ENCODE peak calls at places on chromosomes 2 and 18, in eight cellular contexts. One of them, this sample, is unnamed.

GRCh38 chr2:94977826-94978225 is 47.7 kb upstream of the MAL start:
- DNase-seq in osteoblast: no peak
- DNase-seq in upper lobe of right lung: no peak
- DNase-seq in breast epithelium: no peak
- DNase-seq in uterus: no peak
- DNase-seq in naive thymus-derived CD4-positive, alpha-beta T cell: no peak
- DNase-seq in heart left ventricle: no peak
- DNase-seq in transverse colon: no peak
- DNase-seq in this sample: no peak

GRCh38 chr2:54574107-54574859 is 118.2 kb downstream of the SPTBN1 start:
- DNase-seq in osteoblast: peak; percentile 62
- DNase-seq in upper lobe of right lung: no peak
- DNase-seq in breast epithelium: no peak
- DNase-seq in uterus: no peak
- DNase-seq in naive thymus-derived CD4-positive, alpha-beta T cell: peak; percentile 87
- DNase-seq in heart left ventricle: peak; percentile 62
- DNase-seq in transverse colon: peak; percentile 83
- DNase-seq in this sample: peak; percentile 91

GRCh38 chr2:23294238-23294637 is 90.7 kb upstream of the KLHL29 start:
- DNase-seq in osteoblast: no peak
- DNase-seq in upper lobe of right lung: no peak
- DNase-seq in breast epithelium: no peak
- DNase-seq in uterus: no peak
- DNase-seq in naive thymus-derived CD4-positive, alpha-beta T cell: no peak
- DNase-seq in heart left ventricle: no peak
- DNase-seq in transverse colon: no peak
- DNase-seq in this sample: no peak

GRCh38 chr18:22640281-22640842 is 222.6 kb upstream of the CTAGE1 start:
- DNase-seq in osteoblast: no peak
- DNase-seq in upper lobe of right lung: no peak
- DNase-seq in breast epithelium: no peak
- DNase-seq in uterus: no peak
- DNase-seq in naive thymus-derived CD4-positive, alpha-beta T cell: no peak
- DNase-seq in heart left ventricle: no peak
- DNase-seq in transverse colon: no peak
- DNase-seq in this sample: no peak

GRCh38 chr2:119821266-119821665 is 61.5 kb downstream of the PTPN4 start:
- DNase-seq in osteoblast: no peak
- DNase-seq in upper lobe of right lung: no peak
- DNase-seq in breast epithelium: no peak
- DNase-seq in uterus: no peak
- DNase-seq in naive thymus-derived CD4-positive, alpha-beta T cell: no peak
- DNase-seq in heart left ventricle: no peak
- DNase-seq in transverse colon: no peak
- DNase-seq in this sample: no peak

GRCh38 chr2:120939595-120940318 is 204.1 kb downstream of the GLI2 start:
- DNase-seq in osteoblast: peak; percentile 94
- DNase-seq in upper lobe of right lung: no peak
- DNase-seq in breast epithelium: no peak
- DNase-seq in uterus: no peak
- DNase-seq in naive thymus-derived CD4-positive, alpha-beta T cell: no peak
- DNase-seq in heart left ventricle: no peak
- DNase-seq in transverse colon: no peak
- DNase-seq in this sample: no peak

GRCh38 chr2:175414872-175415487 is 233.5 kb upstream of the ATP5MC3 start:
- DNase-seq in osteoblast: no peak
- DNase-seq in upper lobe of right lung: peak; percentile 61
- DNase-seq in breast epithelium: no peak
- DNase-seq in uterus: peak; percentile 30
- DNase-seq in naive thymus-derived CD4-positive, alpha-beta T cell: no peak
- DNase-seq in heart left ventricle: peak; percentile 47
- DNase-seq in transverse colon: peak; percentile 53
- DNase-seq in this sample: no peak

GRCh38 chr2:1227289-1227900 is 185.9 kb upstream of the TPO start:
- DNase-seq in osteoblast: peak; percentile 65
- DNase-seq in upper lobe of right lung: no peak
- DNase-seq in breast epithelium: no peak
- DNase-seq in uterus: no peak
- DNase-seq in naive thymus-derived CD4-positive, alpha-beta T cell: no peak
- DNase-seq in heart left ventricle: no peak
- DNase-seq in transverse colon: no peak
- DNase-seq in this sample: no peak

GRCh38 chr2:109422758-109423500 is 190.8 kb downstream of the SEPTIN10 start:
- DNase-seq in osteoblast: peak; percentile 57
- DNase-seq in upper lobe of right lung: no peak
- DNase-seq in breast epithelium: no peak
- DNase-seq in uterus: no peak
- DNase-seq in naive thymus-derived CD4-positive, alpha-beta T cell: no peak
- DNase-seq in heart left ventricle: peak; percentile 23
- DNase-seq in transverse colon: no peak
- DNase-seq in this sample: no peak

GRCh38 chr2:118670281-118670680 is 177.2 kb downstream of the EN1 start:
- DNase-seq in osteoblast: no peak
- DNase-seq in upper lobe of right lung: no peak
- DNase-seq in breast epithelium: no peak
- DNase-seq in uterus: no peak
- DNase-seq in naive thymus-derived CD4-positive, alpha-beta T cell: no peak
- DNase-seq in heart left ventricle: no peak
- DNase-seq in transverse colon: no peak
- DNase-seq in this sample: no peak

GRCh38 chr2:164981217-164981990 is 26.1 kb upstream of the SLC38A11 start:
- DNase-seq in osteoblast: no peak
- DNase-seq in upper lobe of right lung: no peak
- DNase-seq in breast epithelium: no peak
- DNase-seq in uterus: no peak
- DNase-seq in naive thymus-derived CD4-positive, alpha-beta T cell: no peak
- DNase-seq in heart left ventricle: no peak
- DNase-seq in transverse colon: no peak
- DNase-seq in this sample: no peak

GRCh38 chr2:9206991-9207640 is 504 bp downstream of the ASAP2 start:
- DNase-seq in osteoblast: peak; percentile 92
- DNase-seq in upper lobe of right lung: peak; percentile 75
- DNase-seq in breast epithelium: no peak
- DNase-seq in uterus: peak; percentile 56
- DNase-seq in naive thymus-derived CD4-positive, alpha-beta T cell: no peak
- DNase-seq in heart left ventricle: peak; percentile 48
- DNase-seq in transverse colon: peak; percentile 31
- DNase-seq in this sample: no peak

GRCh38 chr2:69796199-69796598 is 33.3 kb upstream of the GMCL1 start:
- DNase-seq in osteoblast: no peak
- DNase-seq in upper lobe of right lung: no peak
- DNase-seq in breast epithelium: no peak
- DNase-seq in uterus: no peak
- DNase-seq in naive thymus-derived CD4-positive, alpha-beta T cell: no peak
- DNase-seq in heart left ventricle: no peak
- DNase-seq in transverse colon: no peak
- DNase-seq in this sample: no peak

GRCh38 chr2:155250800-155251199 is 552.3 kb downstream of the KCNJ3 start:
- DNase-seq in osteoblast: no peak
- DNase-seq in upper lobe of right lung: no peak
- DNase-seq in breast epithelium: no peak
- DNase-seq in uterus: no peak
- DNase-seq in naive thymus-derived CD4-positive, alpha-beta T cell: no peak
- DNase-seq in heart left ventricle: no peak
- DNase-seq in transverse colon: no peak
- DNase-seq in this sample: no peak

GRCh38 chr2:32825291-32825712 is 121.5 kb upstream of the LTBP1 start:
- DNase-seq in osteoblast: no peak
- DNase-seq in upper lobe of right lung: no peak
- DNase-seq in breast epithelium: no peak
- DNase-seq in uterus: peak; percentile 25
- DNase-seq in naive thymus-derived CD4-positive, alpha-beta T cell: no peak
- DNase-seq in heart left ventricle: peak; percentile 62
- DNase-seq in transverse colon: no peak
- DNase-seq in this sample: no peak

GRCh38 chr2:54468643-54469042 is 12.5 kb downstream of the SPTBN1 start:
- DNase-seq in osteoblast: no peak
- DNase-seq in upper lobe of right lung: no peak
- DNase-seq in breast epithelium: no peak
- DNase-seq in uterus: no peak
- DNase-seq in naive thymus-derived CD4-positive, alpha-beta T cell: no peak
- DNase-seq in heart left ventricle: no peak
- DNase-seq in transverse colon: no peak
- DNase-seq in this sample: no peak

GRCh38 chr18:52130621-52131020 is 209.4 kb upstream of the DCC start:
- DNase-seq in osteoblast: no peak
- DNase-seq in upper lobe of right lung: no peak
- DNase-seq in breast epithelium: no peak
- DNase-seq in uterus: no peak
- DNase-seq in naive thymus-derived CD4-positive, alpha-beta T cell: no peak
- DNase-seq in heart left ventricle: no peak
- DNase-seq in transverse colon: no peak
- DNase-seq in this sample: no peak

GRCh38 chr2:37085731-37086147 is 1.4 kb downstream of the GPATCH11 start:
- DNase-seq in osteoblast: peak; percentile 66
- DNase-seq in upper lobe of right lung: no peak
- DNase-seq in breast epithelium: no peak
- DNase-seq in uterus: no peak
- DNase-seq in naive thymus-derived CD4-positive, alpha-beta T cell: no peak
- DNase-seq in heart left ventricle: no peak
- DNase-seq in transverse colon: no peak
- DNase-seq in this sample: no peak

GRCh38 chr2:12350821-12351220 is 365.9 kb upstream of the TRIB2 start:
- DNase-seq in osteoblast: no peak
- DNase-seq in upper lobe of right lung: no peak
- DNase-seq in breast epithelium: no peak
- DNase-seq in uterus: no peak
- DNase-seq in naive thymus-derived CD4-positive, alpha-beta T cell: no peak
- DNase-seq in heart left ventricle: no peak
- DNase-seq in transverse colon: no peak
- DNase-seq in this sample: no peak
- H3K4me1 ChIP-seq in osteoblast: no peaks in the 10 kb centered on the region
- H3K4me1 ChIP-seq in upper lobe of right lung: no peaks in the 10 kb centered on the region
- H3K4me1 ChIP-seq in breast epithelium: no peaks in the 10 kb centered on the region
- H3K4me1 ChIP-seq in uterus: no peaks in the 10 kb centered on the region
- H3K4me1 ChIP-seq in naive thymus-derived CD4-positive, alpha-beta T cell: no peaks in the 10 kb centered on the region
- H3K4me1 ChIP-seq in heart left ventricle: no peaks in the 10 kb centered on the region
- H3K4me1 ChIP-seq in transverse colon: no peaks in the 10 kb centered on the region
- H3K4me1 ChIP-seq in this sample: no peaks in the 10 kb centered on the region

DNA sequence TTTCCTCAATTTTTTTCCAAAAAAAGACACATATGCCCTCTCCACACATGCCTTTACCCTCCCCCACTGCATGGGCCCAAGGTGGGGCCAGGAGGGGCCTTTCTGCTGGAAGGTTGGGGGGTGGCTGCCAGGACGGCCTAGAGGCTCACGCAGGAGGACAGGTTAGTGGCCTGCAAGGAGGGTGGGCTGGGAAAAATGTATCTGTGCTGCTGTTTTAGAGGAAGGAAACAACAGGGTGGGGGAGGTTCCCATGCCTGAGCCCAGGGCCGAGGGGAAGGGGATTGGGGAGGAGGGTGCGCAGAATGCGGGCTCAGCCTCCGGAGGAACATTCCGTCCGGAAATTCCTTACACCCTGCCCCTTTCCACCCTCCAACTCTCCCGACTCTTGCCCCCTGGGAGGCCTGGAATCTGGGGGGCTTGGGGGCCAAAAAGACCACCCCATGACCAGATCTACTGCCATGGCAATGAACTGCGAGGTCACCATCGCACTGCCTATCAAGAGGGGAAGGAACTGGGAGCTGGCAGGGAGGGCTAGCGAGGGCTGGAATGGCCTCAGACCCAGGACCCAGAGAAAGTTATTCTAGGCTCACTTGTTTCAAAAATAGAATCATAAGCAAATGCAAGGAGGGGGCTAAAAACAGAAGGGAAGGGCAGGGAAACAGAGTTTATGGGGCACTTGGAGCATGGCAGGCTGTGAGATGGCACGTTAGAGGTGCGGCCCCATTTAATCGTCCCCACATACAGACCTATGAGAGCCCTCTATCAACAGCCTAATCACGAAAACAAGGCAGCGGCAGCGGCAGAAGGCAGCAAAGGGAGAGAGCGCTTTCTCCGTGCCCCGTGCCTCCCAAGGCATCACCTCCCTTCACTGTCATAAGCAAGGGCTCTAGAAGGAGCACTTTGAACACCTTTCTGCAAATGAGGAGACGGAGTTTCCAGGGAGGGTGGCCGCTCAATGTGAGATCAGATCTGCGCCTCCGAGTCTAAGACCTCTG is 90.5 kb downstream of the TNS1 start:
- DNase-seq in osteoblast: no peak
- DNase-seq in upper lobe of right lung: no peak
- DNase-seq in breast epithelium: no peak
- DNase-seq in uterus: peak; percentile 35
- DNase-seq in naive thymus-derived CD4-positive, alpha-beta T cell: no peak
- DNase-seq in heart left ventricle: peak; percentile 59
- DNase-seq in transverse colon: no peak
- DNase-seq in this sample: no peak
- H3K4me1 ChIP-seq in osteoblast: peaks cover 33% of the 10 kb centered on the region
- H3K4me1 ChIP-seq in upper lobe of right lung: peaks cover 93% of the 10 kb centered on the region
- H3K4me1 ChIP-seq in breast epithelium: peaks cover 29% of the 10 kb centered on the region
- H3K4me1 ChIP-seq in uterus: peaks cover 68% of the 10 kb centered on the region
- H3K4me1 ChIP-seq in naive thymus-derived CD4-positive, alpha-beta T cell: no peaks in the 10 kb centered on the region
- H3K4me1 ChIP-seq in heart left ventricle: peaks cover 99% of the 10 kb centered on the region
- H3K4me1 ChIP-seq in transverse colon: peaks cover 54% of the 10 kb centered on the region
- H3K4me1 ChIP-seq in this sample: no peaks in the 10 kb centered on the region

DNA sequence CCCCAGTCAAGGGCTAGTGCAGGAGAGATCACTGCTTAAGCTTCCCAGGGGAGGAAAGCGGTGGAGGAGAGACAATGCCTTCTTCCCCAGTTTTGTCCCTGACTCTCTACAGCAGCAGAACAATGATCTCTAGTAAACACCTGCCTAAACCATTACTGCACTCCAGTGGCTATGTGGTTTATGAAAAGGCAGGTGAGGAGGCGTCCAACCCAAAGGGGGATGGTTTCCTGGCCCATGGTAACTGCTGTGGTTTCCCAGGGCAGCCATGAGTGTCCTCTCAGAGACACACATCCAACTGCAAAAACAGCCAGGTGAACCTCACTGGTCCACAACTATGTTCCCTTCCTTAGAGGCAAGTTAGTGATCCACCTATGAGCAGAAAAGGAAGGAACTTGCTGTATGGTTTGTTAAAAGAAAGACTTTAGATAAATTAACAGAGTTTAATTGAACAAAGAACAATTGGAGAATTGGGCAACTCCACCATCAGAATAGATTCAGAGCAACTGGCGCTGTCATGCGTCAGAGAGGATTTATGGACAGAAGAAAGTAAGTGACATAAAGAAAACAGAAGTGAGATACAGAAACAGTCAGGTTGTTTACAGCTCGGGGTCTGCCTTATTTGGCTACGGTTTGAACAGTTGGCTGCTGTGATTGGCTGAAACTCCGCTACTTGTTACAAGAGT is 4.8 kb upstream of the TTC39C start:
- DNase-seq in osteoblast: no peak
- DNase-seq in upper lobe of right lung: no peak
- DNase-seq in breast epithelium: no peak
- DNase-seq in uterus: no peak
- DNase-seq in naive thymus-derived CD4-positive, alpha-beta T cell: peak; percentile 34
- DNase-seq in heart left ventricle: no peak
- DNase-seq in transverse colon: no peak
- DNase-seq in this sample: peak; percentile 81
- H3K4me1 ChIP-seq in osteoblast: peaks cover 4% of the 10 kb centered on the region
- H3K4me1 ChIP-seq in upper lobe of right lung: peaks cover 3% of the 10 kb centered on the region
- H3K4me1 ChIP-seq in breast epithelium: no peaks in the 10 kb centered on the region
- H3K4me1 ChIP-seq in uterus: no peaks in the 10 kb centered on the region
- H3K4me1 ChIP-seq in naive thymus-derived CD4-positive, alpha-beta T cell: peaks cover 64% of the 10 kb centered on the region
- H3K4me1 ChIP-seq in heart left ventricle: no peaks in the 10 kb centered on the region
- H3K4me1 ChIP-seq in transverse colon: peaks cover 5% of the 10 kb centered on the region
- H3K4me1 ChIP-seq in this sample: peaks cover 80% of the 10 kb centered on the region

DNA sequence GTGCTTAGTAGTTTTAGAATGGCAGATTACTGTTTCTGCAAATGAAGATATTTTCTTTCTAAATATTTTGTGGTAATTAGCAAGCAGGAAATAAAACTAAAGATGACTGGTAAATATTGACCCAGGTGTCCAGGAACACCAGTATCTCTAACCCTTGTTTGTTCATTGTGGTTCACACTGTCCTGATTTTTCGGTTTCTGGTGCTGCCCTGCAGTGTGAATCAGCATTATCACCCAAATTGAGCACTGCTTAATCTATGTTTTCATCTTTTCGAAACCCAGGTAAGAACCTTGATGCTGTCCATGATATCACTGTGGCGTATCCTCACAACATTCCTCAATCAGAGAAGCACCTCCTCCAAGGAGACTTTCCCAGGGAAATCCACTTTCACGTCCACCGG is 167.4 kb downstream of the CAPN13 start:
- DNase-seq in osteoblast: no peak
- DNase-seq in upper lobe of right lung: no peak
- DNase-seq in breast epithelium: no peak
- DNase-seq in uterus: no peak
- DNase-seq in naive thymus-derived CD4-positive, alpha-beta T cell: no peak
- DNase-seq in heart left ventricle: no peak
- DNase-seq in transverse colon: no peak
- DNase-seq in this sample: no peak
- H3K4me1 ChIP-seq in osteoblast: no peaks in the 10 kb centered on the region
- H3K4me1 ChIP-seq in upper lobe of right lung: no peaks in the 10 kb centered on the region
- H3K4me1 ChIP-seq in breast epithelium: no peaks in the 10 kb centered on the region
- H3K4me1 ChIP-seq in uterus: peaks cover 3% of the 10 kb centered on the region
- H3K4me1 ChIP-seq in naive thymus-derived CD4-positive, alpha-beta T cell: no peaks in the 10 kb centered on the region
- H3K4me1 ChIP-seq in heart left ventricle: no peaks in the 10 kb centered on the region
- H3K4me1 ChIP-seq in transverse colon: no peaks in the 10 kb centered on the region
- H3K4me1 ChIP-seq in this sample: no peaks in the 10 kb centered on the region

This sample was measured in CD4-positive, CD25-positive, alpha-beta regulatory T cell.